ENCODE peak calls at places on chromosomes 13 and 19, in eight cellular contexts. D, C, I, E, L, Y, P and R are unnamed samples.

GRCh38 chr13:83879431-83880171 is 2.7 kb downstream of the SLITRK1 start:
- DNase-seq in L (no peak), P (peak; percentile 14), D (no peak), Y (no peak), E (no peak), I (no peak), C (no peak), R (no peak)

GRCh38 chr19:18577365-18577914 is 5.8 kb downstream of the UBA52 start:
- DNase-seq in E (no peak), Y (no peak), C (no peak), D (no peak), P (no peak), I (no peak), L (no peak), R (no peak)

GRCh38 chr19:38228491-38229439 is 4.7 kb upstream of the DPF1 start:
- DNase-seq in E (no peak), L (no peak), C (no peak), Y (no peak), I (no peak), D (no peak), P (no peak), R (no peak)

GRCh38 chr13:21402586-21403307 is 56.4 kb downstream of the ZDHHC20 start:
- DNase-seq in C (no peak), P (peak; percentile 29), Y (no peak), I (peak; percentile 13), D (no peak), L (no peak), E (no peak), R (no peak)

GRCh38 chr13:49670828-49671227 is 20.5 kb downstream of the EBPL start:
- DNase-seq in E (no peak), P (no peak), Y (no peak), C (no peak), L (no peak), I (no peak), D (no peak), R (no peak)

GRCh38 chr19:13024126-13024957 is 29.1 kb downstream of the NFIX start:
- DNase-seq in I (no peak), L (no peak), P (no peak), E (no peak), Y (no peak), C (no peak), D (no peak), R (no peak)

GRCh38 chr13:113653264-113654174 is 4.5 kb downstream of the ATP4B start:
- DNase-seq in C (no peak), Y (no peak), E (peak; percentile 64), L (peak; percentile 71), D (no peak), P (no peak), I (no peak), R (no peak)

GRCh38 chr19:5253403-5254110 is 87.1 kb downstream of the PTPRS start:
- DNase-seq in D (no peak), Y (no peak), C (no peak), E (no peak), P (peak; percentile 47), I (no peak), L (no peak), R (no peak)

GRCh38 chr19:798415-799075 is 1.3 kb downstream of the PTBP1 start:
- DNase-seq in C (no peak), E (peak; percentile 92), D (no peak), I (no peak), P (no peak), Y (peak; percentile 3), L (no peak), R (no peak)

GRCh38 chr13:83183439-83184149 is 698.7 kb downstream of the SLITRK1 start:
- DNase-seq in C (no peak), I (no peak), E (no peak), L (no peak), D (no peak), Y (no peak), P (no peak), R (no peak)

GRCh38 chr13:104586010-104586746 is 1520.0 kb upstream of the SLC10A2 start:
- DNase-seq in L (no peak), I (no peak), C (no peak), E (no peak), D (no peak), P (peak; percentile 83), Y (no peak), R (no peak)

GRCh38 chr19:31352296-31352781 is 3.1 kb upstream of the TSHZ3 start:
- DNase-seq in P (no peak), D (no peak), I (no peak), Y (no peak), C (no peak), E (no peak), L (no peak), R (no peak)

GRCh38 chr13:97879646-97880297 is 73.7 kb upstream of the IPO5 start:
- DNase-seq in E (no peak), D (no peak), I (peak; percentile 68), L (no peak), C (no peak), Y (no peak), P (peak; percentile 88), R (no peak)

GRCh38 chr13:97659602-97660001 is 225.6 kb downstream of the RAP2A start:
- DNase-seq in Y (no peak), E (no peak), D (no peak), P (no peak), C (no peak), I (no peak), L (no peak), R (no peak)

GRCh38 chr19:14433454-14434156 is 499 bp downstream of the PKN1 start:
- DNase-seq in L (no peak), E (peak; percentile 85), Y (no peak), D (peak; percentile 29), I (no peak), P (no peak), C (no peak), R (peak; percentile 40)